ENCODE peak calls at places on chromosome 9, in four cellular contexts. T, U, B and K are unnamed samples.

GRCh38 chr9:90065001-90065400 is 460.2 kb downstream of the GADD45G start:
- DNase-seq in T (no peak), U (no peak), B (no peak), K (no peak)

GRCh38 chr9:16664211-16664610 is 206.3 kb downstream of the BNC2 start:
- DNase-seq in T (no peak), U (no peak), B (peak; percentile 60), K (no peak)

GRCh38 chr9:82810902-82811301 is 252.0 kb downstream of the RASEF start:
- DNase-seq in T (no peak), U (no peak), B (peak; percentile 92), K (no peak)

GRCh38 chr9:4732890-4733289 is 8.1 kb downstream of the AK3 start:
- DNase-seq in T (no peak), U (no peak), B (no peak), K (no peak)

GRCh38 chr9:27053369-27054057 is 48.0 kb upstream of the LRRC19 start:
- DNase-seq in T (no peak), U (no peak), B (peak; percentile 34), K (no peak)

GRCh38 chr9:100499866-100500265 is 26.9 kb downstream of the TMEFF1 start:
- DNase-seq in T (no peak), U (no peak), B (no peak), K (no peak)

GRCh38 chr9:78023003-78023741 is 8.4 kb downstream of the GNAQ start:
- DNase-seq in T (no peak), U (no peak), B (peak; percentile 83), K (no peak)

GRCh38 chr9:72467766-72468738 is 53.4 kb upstream of the TMC1 start:
- DNase-seq in T (no peak), U (no peak), B (peak; percentile 84), K (no peak)

GRCh38 chr9:69461084-69461483 is 136.1 kb downstream of the ENTREP1 start:
- DNase-seq in T (no peak), U (no peak), B (no peak), K (no peak)

GRCh38 chr9:81776834-81777233 is 87.5 kb upstream of the TLE1 start:
- DNase-seq in T (no peak), U (no peak), B (no peak), K (no peak)

GRCh38 chr9:128636024-128636390 is 20.6 kb downstream of the DYNC2I2 start:
- DNase-seq in T (peak; percentile 84), U (peak; percentile 49), B (no peak), K (no peak)

GRCh38 chr9:134887219-134887618 is 6.6 kb downstream of the FCN2 start:
- DNase-seq in T (no peak), U (no peak), B (no peak), K (no peak)

GRCh38 chr9:129481824-129482511 is 138.9 kb downstream of the C9orf50 start:
- DNase-seq in T (no peak), U (peak; percentile 67), B (peak; percentile 56), K (no peak)

GRCh38 chr9:69078581-69078980 is 43.0 kb downstream of the FXN start:
- DNase-seq in T (no peak), U (no peak), B (no peak), K (no peak)

GRCh38 chr9:115192280-115192679 is 74.3 kb upstream of the TNC start:
- DNase-seq in T (no peak), U (no peak), B (no peak), K (no peak)

GRCh38 chr9:96450613-96451544 is 910 bp downstream of the HABP4 start:
- DNase-seq in T (no peak), U (peak; percentile 28), B (peak; percentile 35), K (peak; percentile 81)

GRCh38 chr9:116318463-116319271 is 165.1 kb downstream of the PAPPA start:
- DNase-seq in T (no peak), U (peak; percentile 89), B (peak; percentile 13), K (peak; percentile 91)

GRCh38 chr9:70981312-70981711 is 140.1 kb downstream of the TRPM3 start:
- DNase-seq in T (no peak), U (no peak), B (no peak), K (no peak)

GRCh38 chr9:132268725-132269352 is 85.9 kb downstream of the SETX start:
- DNase-seq in T (no peak), U (peak; percentile 79), B (peak; percentile 47), K (no peak)

GRCh38 chr9:101427957-101428655 is 7.5 kb downstream of the ALDOB start:
- DNase-seq in T (no peak), U (no peak), B (no peak), K (no peak)

GRCh38 chr9:32550046-32550608 is 2.0 kb upstream of the SMIM27 start:
- DNase-seq in T (no peak), U (no peak), B (peak; percentile 51), K (no peak)
- TF ChIP-seq CTCF in T (no peak), U (no peak), B (peak; percentile 38), K (no peak)

DNA sequence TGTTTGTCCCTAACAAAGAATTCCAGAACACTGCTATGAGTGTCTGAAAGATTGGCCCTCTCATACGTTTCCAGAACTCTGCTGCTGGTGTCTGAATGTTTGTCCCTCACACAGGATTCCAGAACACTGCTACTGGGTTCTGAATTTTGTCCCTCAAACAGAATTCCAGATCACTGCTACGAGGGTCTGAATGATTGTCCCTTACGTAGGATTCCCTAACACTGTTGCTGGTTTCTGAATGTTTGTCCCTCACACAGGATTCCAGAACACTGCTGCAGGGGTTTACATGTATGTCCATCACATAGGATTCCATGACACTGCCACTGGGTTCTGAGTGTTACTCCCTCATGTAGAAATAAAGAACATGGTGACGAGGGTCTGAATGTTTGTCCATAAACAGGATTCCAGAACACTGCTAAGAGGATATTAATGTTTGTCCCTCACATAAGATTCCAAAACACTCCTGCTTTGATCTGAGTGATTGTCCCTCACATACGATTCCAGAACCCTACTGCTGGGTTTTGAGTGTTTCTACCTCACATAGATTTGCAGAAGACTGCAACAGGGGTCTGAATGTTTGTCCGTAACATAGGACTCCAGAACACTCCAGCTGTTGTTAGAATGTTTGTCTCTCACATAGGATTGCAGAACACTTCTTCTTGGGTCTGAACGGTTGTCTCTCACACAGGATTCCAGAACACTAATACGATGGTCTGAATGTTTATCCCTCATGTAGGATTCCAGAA is 214.4 kb downstream of the FOXD4L6 start:
- DNase-seq in T (no peak), U (no peak), B (no peak), K (peak; percentile 96)
- H3K9me3 ChIP-seq in T (peaks cover 91% of the 10 kb centered on the region), U (peaks cover 31% of the 10 kb centered on the region), B (no peaks in the 10 kb centered on the region), K (peaks cover 70% of the 10 kb centered on the region)

DNA sequence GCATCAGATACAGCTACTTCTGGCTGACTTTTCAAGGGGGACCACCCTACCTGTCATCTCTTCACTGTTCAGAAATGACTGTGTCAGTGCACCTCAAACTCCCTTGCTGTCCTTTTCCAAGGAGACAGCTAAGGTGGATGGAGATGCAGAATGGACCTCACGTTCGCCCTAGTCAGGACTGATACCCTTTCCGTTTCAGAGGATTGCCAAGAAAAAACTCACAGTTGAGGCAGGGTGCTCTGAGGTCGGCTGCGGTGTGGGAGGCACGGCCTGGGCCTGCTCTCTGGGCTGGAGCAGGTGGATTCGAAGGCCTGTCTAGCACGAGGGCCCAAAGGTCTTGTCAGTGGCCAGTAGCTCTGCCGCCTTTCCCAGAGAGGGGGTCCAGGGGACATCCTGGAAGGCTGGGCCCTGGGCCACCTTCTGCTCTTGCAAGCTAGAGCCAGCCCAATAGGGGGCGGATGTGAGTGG is 2.2 kb upstream of the MSMP start:
- DNase-seq in T (no peak), U (peak; percentile 90), B (no peak), K (no peak)
- TF ChIP-seq CTCF in T (no peak), U (peak; percentile 85), B (peak; percentile 73), K (no peak)

DNA sequence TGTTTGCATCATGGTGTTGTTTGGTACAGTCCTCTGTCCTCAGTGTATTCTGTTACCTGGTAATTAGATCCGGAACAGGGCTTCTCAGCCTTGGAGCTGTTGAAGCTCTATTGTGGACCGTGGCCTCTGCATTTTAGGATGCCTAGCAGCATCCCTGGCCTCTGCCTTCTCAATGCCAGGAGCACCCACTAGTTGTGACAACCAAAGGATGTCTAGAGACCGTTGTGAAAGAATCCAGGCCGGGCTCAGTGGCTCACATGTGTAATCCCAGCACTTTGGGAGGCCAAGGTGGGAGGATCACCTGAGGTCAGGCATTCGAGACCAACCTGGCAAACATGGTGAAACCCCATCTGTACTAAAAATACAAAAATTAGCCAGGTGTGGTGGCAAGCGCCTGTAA is 159.6 kb downstream of the CACNA1B start:
- DNase-seq in T (no peak), U (peak; percentile 3), B (no peak), K (no peak)
- H3K9me3 ChIP-seq in T (peaks cover 6% of the 10 kb centered on the region), U (no peaks in the 10 kb centered on the region), B (no peaks in the 10 kb centered on the region), K (no peaks in the 10 kb centered on the region)

DNA sequence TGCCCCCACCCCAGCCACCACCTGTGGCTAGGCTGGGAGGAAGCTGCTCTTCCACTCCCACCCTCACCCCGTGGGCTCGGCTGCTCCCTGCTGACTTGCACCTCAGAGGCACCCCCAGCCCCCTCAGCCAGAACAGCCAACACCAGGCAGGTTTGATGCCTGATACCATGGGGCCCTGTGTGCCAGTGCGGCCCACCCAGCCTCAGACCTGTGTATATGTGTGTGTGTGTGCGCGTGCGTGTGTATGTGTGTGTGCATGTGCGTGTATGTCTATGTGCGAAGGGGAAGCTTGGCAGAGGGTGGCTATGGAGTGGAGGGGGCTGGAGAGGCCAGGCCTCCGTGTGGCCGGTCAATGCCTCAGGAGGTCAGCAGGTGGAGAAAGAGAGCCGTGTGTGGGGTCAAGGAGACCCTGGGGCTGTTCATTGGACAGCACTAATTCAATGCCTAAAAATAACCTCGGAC is 16.6 kb upstream of the DAB2IP start:
- DNase-seq in T (no peak), U (peak; percentile 77), B (no peak), K (no peak)
- TF ChIP-seq CTCF in T (no peak), U (peak; percentile 91), B (peak; percentile 52), K (peak; percentile 34)

DNA sequence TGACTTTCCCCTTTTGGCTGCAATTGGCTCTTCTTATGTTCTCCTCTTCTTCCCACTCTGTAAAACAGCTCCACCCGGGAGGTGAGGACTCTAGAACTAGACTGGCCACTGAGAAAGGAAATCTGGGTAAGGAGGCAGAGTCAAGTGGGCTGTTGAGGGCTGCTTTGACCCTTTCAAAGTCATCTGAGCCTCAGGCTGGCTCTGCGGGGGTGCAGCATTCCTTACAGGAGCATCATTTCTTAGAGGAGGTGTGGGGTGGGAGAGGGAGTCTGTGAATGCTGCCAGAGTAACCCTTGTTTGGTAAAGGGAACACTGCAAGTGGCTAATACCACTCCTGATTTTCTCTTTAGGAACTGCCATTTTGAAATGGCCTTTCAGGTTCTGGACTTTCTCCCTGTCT is 377.7 kb upstream of the SMARCA2 start:
- DNase-seq in T (no peak), U (no peak), B (no peak), K (no peak)
- H3K9me3 ChIP-seq in T (no peaks in the 10 kb centered on the region), U (no peaks in the 10 kb centered on the region), B (no peaks in the 10 kb centered on the region), K (no peaks in the 10 kb centered on the region)

GRCh38 chr9:135992486-135993408 is 31.6 kb upstream of the UBAC1 start:
- DNase-seq in T (peak; percentile 73), U (peak; percentile 93), B (peak; percentile 86), K (no peak)
- TF ChIP-seq CTCF in T (no peak), U (no peak), B (no peak), K (no peak)

DNA sequence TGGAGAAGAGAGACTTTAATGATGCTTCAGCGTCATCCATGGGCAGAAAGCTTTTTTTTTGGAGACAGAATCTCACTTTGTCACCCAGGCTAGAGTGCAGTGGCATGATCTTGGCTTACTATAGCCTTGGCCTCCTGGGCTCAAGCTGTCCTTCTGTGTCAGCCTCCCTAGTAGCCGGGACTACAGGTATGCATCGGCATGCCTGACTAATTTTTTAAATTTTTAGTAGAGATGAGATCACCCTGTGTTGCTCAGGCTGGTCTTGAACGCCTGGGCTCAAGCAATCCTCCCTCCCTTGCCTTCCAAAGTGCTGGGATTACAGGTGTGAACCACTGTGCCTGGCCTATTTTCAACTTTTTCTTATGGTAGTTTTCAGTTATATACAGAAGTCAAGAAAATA is 23.2 kb downstream of the SPIN1 start:
- DNase-seq in T (no peak), U (no peak), B (no peak), K (no peak)
- H3K9me3 ChIP-seq in T (peaks cover 16% of the 10 kb centered on the region), U (peaks cover 4% of the 10 kb centered on the region), B (no peaks in the 10 kb centered on the region), K (peaks cover 4% of the 10 kb centered on the region)